ENCODE peak calls at places on chromosomes 11 and 22, in four cellular contexts. N, B, A and J are unnamed samples.

GRCh38 chr11:96122601-96123044 is 198.7 kb upstream of the MTMR2 start:
- DNase-seq in A (no peak), B (no peak), N (no peak), J (no peak)

GRCh38 chr11:3022300-3022967 is 30.3 kb upstream of the NAP1L4 start:
- DNase-seq in N (no peak), B (peak; percentile 38), A (no peak), J (no peak)

GRCh38 chr22:29148826-29149225 is 56.9 kb upstream of the EMID1 start:
- DNase-seq in A (no peak), B (no peak), N (no peak), J (no peak)

GRCh38 chr22:46775364-46775758 is 12.9 kb downstream of the TBC1D22A start:
- DNase-seq in A (no peak), B (no peak), N (no peak), J (no peak)

GRCh38 chr11:93288079-93288478 is 42.5 kb upstream of the DEUP1 start:
- DNase-seq in B (no peak), N (peak; percentile 73), A (no peak), J (no peak)

GRCh38 chr11:8263109-8263768 is 439 bp downstream of the LMO1 start:
- DNase-seq in B (no peak), N (no peak), A (no peak), J (no peak)

GRCh38 chr11:18704045-18704645 is 5.6 kb downstream of the TMEM86A start:
- DNase-seq in B (no peak), A (no peak), N (no peak), J (no peak)

GRCh38 chr11:35916270-35916669 is 27.6 kb upstream of the LDLRAD3 start:
- DNase-seq in A (no peak), N (no peak), B (no peak), J (no peak)

GRCh38 chr11:74321487-74322188 is 10.2 kb upstream of the P4HA3 start:
- DNase-seq in A (no peak), N (no peak), B (peak; percentile 79), J (peak; percentile 49)

GRCh38 chr11:65549088-65549487 is 9.1 kb downstream of the LTBP3 start:
- DNase-seq in B (no peak), A (no peak), N (no peak), J (no peak)

GRCh38 chr22:36873614-36874308 is 13.0 kb downstream of the NCF4 start:
- DNase-seq in N (peak; percentile 60), B (peak; percentile 48), A (peak; percentile 30), J (peak; percentile 40)

GRCh38 chr22:37896939-37897338 is 9.2 kb upstream of the MICALL1 start:
- DNase-seq in A (no peak), B (no peak), N (no peak), J (no peak)

GRCh38 chr22:29553391-29554224 is at the start of gene THOC5:
- DNase-seq in N (peak; percentile 69), A (peak; percentile 94), B (peak; percentile 97), J (peak; percentile 88)

GRCh38 chr22:37416806-37417205 is 10.5 kb downstream of the ELFN2 start:
- DNase-seq in B (peak; percentile 56), A (no peak), N (no peak), J (peak; percentile 57)